ENCODE peak calls at places on chromosomes 5 and 9, in five cellular contexts. One of them, this sample, is unnamed.

GRCh38 chr5:55427157-55427556 is 107.6 kb downstream of the PLPP1 start:
- DNase-seq in HT1080: no peak
- DNase-seq in WTC11: no peak
- DNase-seq in posterior cingulate gyrus: no peak
- DNase-seq in memory B cell: no peak
- DNase-seq in this sample: no peak

GRCh38 chr9:114150608-114151007 is 4.7 kb upstream of the COL27A1 start:
- DNase-seq in HT1080: no peak
- DNase-seq in memory B cell: no peak
- DNase-seq in WTC11: no peak
- DNase-seq in posterior cingulate gyrus: no peak
- DNase-seq in this sample: no peak

GRCh38 chr5:134255418-134256150 is 29.7 kb upstream of the PPP2CA start:
- DNase-seq in WTC11: no peak
- DNase-seq in HT1080: peak
- DNase-seq in posterior cingulate gyrus: no peak
- DNase-seq in memory B cell: no peak
- DNase-seq in this sample: no peak

GRCh38 chr5:167587768-167588167 is 703.7 kb upstream of the WWC1 start:
- DNase-seq in posterior cingulate gyrus: no peak
- DNase-seq in memory B cell: no peak
- DNase-seq in HT1080: peak
- DNase-seq in WTC11: peak
- DNase-seq in this sample: no peak

GRCh38 chr5:72622152-72622760 is 115.0 kb upstream of the ZNF366 start:
- DNase-seq in HT1080: no peak
- DNase-seq in posterior cingulate gyrus: no peak
- DNase-seq in WTC11: no peak
- DNase-seq in memory B cell: no peak
- DNase-seq in this sample: no peak

GRCh38 chr9:86407022-86407421 is 52.8 kb upstream of the TUT7 start:
- DNase-seq in HT1080: peak
- DNase-seq in WTC11: no peak
- DNase-seq in memory B cell: no peak
- DNase-seq in posterior cingulate gyrus: no peak
- DNase-seq in this sample: no peak

GRCh38 chr5:132688536-132689409 is 15.0 kb downstream of the IL4 start:
- DNase-seq in memory B cell: no peak
- DNase-seq in WTC11: no peak
- DNase-seq in posterior cingulate gyrus: no peak
- DNase-seq in HT1080: no peak
- DNase-seq in this sample: peak

GRCh38 chr5:88842784-88843183 is 40.2 kb downstream of the MEF2C start:
- DNase-seq in WTC11: no peak
- DNase-seq in HT1080: no peak
- DNase-seq in memory B cell: no peak
- DNase-seq in posterior cingulate gyrus: no peak
- DNase-seq in this sample: no peak

GRCh38 chr5:66113160-66113559 is 30.9 kb upstream of the SREK1 start:
- DNase-seq in memory B cell: no peak
- DNase-seq in HT1080: peak
- DNase-seq in posterior cingulate gyrus: no peak
- DNase-seq in WTC11: no peak
- DNase-seq in this sample: no peak

GRCh38 chr5:40442346-40442745 is 237.4 kb upstream of the PTGER4 start:
- DNase-seq in WTC11: no peak
- DNase-seq in HT1080: peak
- DNase-seq in posterior cingulate gyrus: no peak
- DNase-seq in memory B cell: no peak
- DNase-seq in this sample: no peak

GRCh38 chr5:134125195-134126015 is 10.9 kb downstream of the TCF7 start:
- DNase-seq in WTC11: no peak
- DNase-seq in memory B cell: no peak
- DNase-seq in HT1080: peak
- DNase-seq in posterior cingulate gyrus: no peak
- DNase-seq in this sample: no peak

GRCh38 chr5:126384985-126385384 is 38.2 kb upstream of the GRAMD2B start:
- DNase-seq in WTC11: no peak
- DNase-seq in HT1080: peak
- DNase-seq in posterior cingulate gyrus: no peak
- DNase-seq in memory B cell: no peak
- DNase-seq in this sample: no peak

GRCh38 chr5:101677961-101678360 is 618.1 kb downstream of the SLCO4C1 start:
- DNase-seq in WTC11: no peak
- DNase-seq in memory B cell: no peak
- DNase-seq in HT1080: no peak
- DNase-seq in posterior cingulate gyrus: no peak
- DNase-seq in this sample: no peak

GRCh38 chr5:38780950-38781349 is 64.9 kb upstream of the OSMR start:
- DNase-seq in WTC11: no peak
- DNase-seq in memory B cell: no peak
- DNase-seq in posterior cingulate gyrus: no peak
- DNase-seq in HT1080: peak
- DNase-seq in this sample: no peak

GRCh38 chr5:39503148-39503547 is 78.4 kb upstream of the DAB2 start:
- DNase-seq in memory B cell: no peak
- DNase-seq in posterior cingulate gyrus: no peak
- DNase-seq in HT1080: no peak
- DNase-seq in WTC11: no peak
- DNase-seq in this sample: no peak

GRCh38 chr5:173973614-173973969 is 15.4 kb upstream of the C5orf47 start:
- DNase-seq in HT1080: no peak
- DNase-seq in posterior cingulate gyrus: peak
- DNase-seq in memory B cell: no peak
- DNase-seq in WTC11: peak
- DNase-seq in this sample: no peak

GRCh38 chr5:139308797-139309196 is 15.3 kb downstream of the MATR3 start:
- DNase-seq in memory B cell: no peak
- DNase-seq in WTC11: no peak
- DNase-seq in HT1080: no peak
- DNase-seq in posterior cingulate gyrus: no peak
- DNase-seq in this sample: no peak

GRCh38 chr9:71001780-71002386 is 119.5 kb downstream of the TRPM3 start:
- DNase-seq in memory B cell: no peak
- DNase-seq in posterior cingulate gyrus: no peak
- DNase-seq in HT1080: peak
- DNase-seq in WTC11: peak
- DNase-seq in this sample: no peak

GRCh38 chr9:70081120-70081495 is 37.5 kb downstream of the MAMDC2 start:
- DNase-seq in posterior cingulate gyrus: no peak
- DNase-seq in WTC11: no peak
- DNase-seq in HT1080: peak
- DNase-seq in memory B cell: no peak
- DNase-seq in this sample: no peak

GRCh38 chr9:6247266-6247665 is 31.7 kb downstream of the IL33 start:
- DNase-seq in WTC11: no peak
- DNase-seq in memory B cell: no peak
- DNase-seq in posterior cingulate gyrus: no peak
- DNase-seq in HT1080: peak
- DNase-seq in this sample: no peak

GRCh38 chr9:77910216-77910615 is 121.4 kb downstream of the GNAQ start:
- DNase-seq in posterior cingulate gyrus: no peak
- DNase-seq in HT1080: no peak
- DNase-seq in WTC11: no peak
- DNase-seq in memory B cell: no peak
- DNase-seq in this sample: no peak

GRCh38 chr5:57504357-57504756 is 21.7 kb upstream of the ACTBL2 start:
- DNase-seq in HT1080: no peak
- DNase-seq in posterior cingulate gyrus: no peak
- DNase-seq in WTC11: no peak
- DNase-seq in memory B cell: no peak
- DNase-seq in this sample: no peak

GRCh38 chr9:77707696-77708095 is 59.6 kb upstream of the GNA14 start:
- DNase-seq in posterior cingulate gyrus: no peak
- DNase-seq in HT1080: peak
- DNase-seq in WTC11: no peak
- DNase-seq in memory B cell: no peak
- DNase-seq in this sample: no peak

GRCh38 chr5:135491038-135491551 is 38.9 kb upstream of the TIFAB start:
- DNase-seq in posterior cingulate gyrus: no peak
- DNase-seq in WTC11: no peak
- DNase-seq in memory B cell: no peak
- DNase-seq in HT1080: no peak
- DNase-seq in this sample: no peak

GRCh38 chr5:132492386-132492785 is 1.8 kb upstream of the IRF1 start:
- DNase-seq in posterior cingulate gyrus: no peak
- DNase-seq in WTC11: no peak
- DNase-seq in memory B cell: no peak
- DNase-seq in HT1080: no peak
- DNase-seq in this sample: no peak

GRCh38 chr5:66992547-66992946 is 204.1 kb downstream of the CD180 start:
- DNase-seq in WTC11: no peak
- DNase-seq in HT1080: no peak
- DNase-seq in memory B cell: no peak
- DNase-seq in posterior cingulate gyrus: no peak
- DNase-seq in this sample: no peak

GRCh38 chr5:74490814-74491213 is 149.7 kb downstream of the ENC1 start:
- DNase-seq in posterior cingulate gyrus: no peak
- DNase-seq in HT1080: no peak
- DNase-seq in memory B cell: peak
- DNase-seq in WTC11: no peak
- DNase-seq in this sample: no peak

GRCh38 chr5:9329125-9329524 is 216.8 kb downstream of the SEMA5A start:
- DNase-seq in memory B cell: no peak
- DNase-seq in posterior cingulate gyrus: no peak
- DNase-seq in WTC11: no peak
- DNase-seq in HT1080: no peak
- DNase-seq in this sample: no peak

GRCh38 chr9:95613670-95614069 is 96.9 kb upstream of the PTCH1 start:
- DNase-seq in HT1080: no peak
- DNase-seq in memory B cell: no peak
- DNase-seq in posterior cingulate gyrus: no peak
- DNase-seq in WTC11: no peak
- DNase-seq in this sample: no peak

GRCh38 chr5:123455095-123455494 is 31.9 kb upstream of the CEP120 start:
- DNase-seq in posterior cingulate gyrus: no peak
- DNase-seq in memory B cell: no peak
- DNase-seq in HT1080: no peak
- DNase-seq in WTC11: no peak
- DNase-seq in this sample: no peak

GRCh38 chr5:170597876-170598275 is 94.1 kb downstream of the KCNIP1 start:
- DNase-seq in HT1080: no peak
- DNase-seq in memory B cell: no peak
- DNase-seq in posterior cingulate gyrus: no peak
- DNase-seq in WTC11: no peak
- DNase-seq in this sample: no peak

GRCh38 chr9:133956520-133957076 is 35.5 kb downstream of the VAV2 start:
- DNase-seq in WTC11: peak
- DNase-seq in memory B cell: no peak
- DNase-seq in HT1080: no peak
- DNase-seq in posterior cingulate gyrus: peak
- DNase-seq in this sample: no peak

GRCh38 chr9:114163517-114163924 is 8.2 kb downstream of the COL27A1 start:
- DNase-seq in HT1080: no peak
- DNase-seq in WTC11: peak
- DNase-seq in posterior cingulate gyrus: peak
- DNase-seq in memory B cell: no peak
- DNase-seq in this sample: no peak

GRCh38 chr9:79796411-79796810 is 224.6 kb downstream of the TLE4 start:
- DNase-seq in HT1080: no peak
- DNase-seq in posterior cingulate gyrus: no peak
- DNase-seq in memory B cell: no peak
- DNase-seq in WTC11: no peak
- DNase-seq in this sample: no peak

GRCh38 chr5:135462304-135462703 is 10.2 kb upstream of the TIFAB start:
- DNase-seq in WTC11: peak
- DNase-seq in posterior cingulate gyrus: peak
- DNase-seq in HT1080: peak
- DNase-seq in memory B cell: peak
- DNase-seq in this sample: peak

GRCh38 chr5:172362755-172363154 is 79.2 kb upstream of the UBTD2 start:
- DNase-seq in memory B cell: no peak
- DNase-seq in WTC11: no peak
- DNase-seq in HT1080: no peak
- DNase-seq in posterior cingulate gyrus: no peak
- DNase-seq in this sample: no peak

GRCh38 chr5:82274343-82275266 is 3.5 kb downstream of the RPS23 start:
- DNase-seq in HT1080: peak
- DNase-seq in posterior cingulate gyrus: no peak
- DNase-seq in memory B cell: no peak
- DNase-seq in WTC11: peak
- DNase-seq in this sample: no peak